ENCODE peak calls at places on chromosomes 11 and 22, in four cellular contexts. J is SJSA1; D is psoas muscle; P is CD4-positive, CD25-positive, alpha-beta regulatory T cell. L is an unnamed sample.

GRCh38 chr11:94020777-94021615 is at the start of gene HEPHL1:
- DNase-seq in J (no peak), D (no peak), P (no peak), L (no peak)

GRCh38 chr22:21025763-21026755 is 6.3 kb downstream of the SLC7A4 start:
- DNase-seq in J (no peak), D (no peak), P (no peak), L (no peak)

GRCh38 chr22:50396751-50397370 is 53.7 kb downstream of the PPP6R2 start:
- DNase-seq in J (no peak), D (no peak), P (no peak), L (no peak)

GRCh38 chr11:64849600-64850356 is 5.3 kb upstream of the CDC42BPG start:
- DNase-seq in J (no peak), D (peak; percentile 61), P (no peak), L (no peak)

GRCh38 chr11:22669368-22669767 is 3.0 kb downstream of the GAS2 start:
- DNase-seq in J (no peak), D (no peak), P (no peak), L (no peak)

GRCh38 chr11:61870429-61871039 is 20.8 kb downstream of the FADS3 start:
- DNase-seq in J (no peak), D (no peak), P (no peak), L (no peak)

GRCh38 chr11:70462818-70463477 is 64.6 kb downstream of the CTTN start:
- DNase-seq in J (no peak), D (no peak), P (no peak), L (no peak)

GRCh38 chr11:117931331-117931950 is 2.2 kb upstream of the TMPRSS13 start:
- DNase-seq in J (no peak), D (no peak), P (no peak), L (no peak)

GRCh38 chr22:27438271-27438980 is 363.1 kb downstream of the MN1 start:
- DNase-seq in J (no peak), D (no peak), P (no peak), L (no peak)

GRCh38 chr11:65616575-65617001 is 1.0 kb downstream of the PCNX3 start:
- DNase-seq in J (no peak), D (no peak), P (no peak), L (no peak)

GRCh38 chr11:109940816-109941215 is 152.4 kb upstream of the ZC3H12C start:
- DNase-seq in J (peak; percentile 83), D (no peak), P (no peak), L (no peak)

GRCh38 chr22:49554741-49555140 is 272.9 kb downstream of the BRD1 start:
- DNase-seq in J (no peak), D (no peak), P (no peak), L (no peak)

GRCh38 chr11:70710192-70710965 is 312.1 kb downstream of the CTTN start:
- DNase-seq in J (no peak), D (no peak), P (no peak), L (no peak)

GRCh38 chr11:64239662-64240466 is 1.0 kb upstream of the FKBP2 start:
- DNase-seq in J (no peak), D (no peak), P (no peak), L (no peak)

GRCh38 chr11:34223021-34223813 is 117.8 kb downstream of the NAT10 start:
- DNase-seq in J (peak; percentile 72), D (peak; percentile 67), P (no peak), L (no peak)

GRCh38 chr11:124865902-124866851 is 945 bp downstream of the ROBO3 start:
- DNase-seq in J (peak; percentile 25), D (peak; percentile 44), P (peak; percentile 46), L (peak; percentile 43)

GRCh38 chr11:68038718-68039525 is at the start of gene TCIRG1:
- DNase-seq in J (peak; percentile 97), D (peak; percentile 90), P (peak; percentile 40), L (peak; percentile 64)

GRCh38 chr11:78549624-78550409 is 24.8 kb downstream of the NARS2 start:
- DNase-seq in J (no peak), D (no peak), P (no peak), L (no peak)

GRCh38 chr11:12941671-12942070 is 67.4 kb upstream of the RASSF10 start:
- DNase-seq in J (no peak), D (no peak), P (no peak), L (no peak)

GRCh38 chr11:8608646-8609045 is 14.6 kb upstream of the STK33 start:
- DNase-seq in J (no peak), D (no peak), P (no peak), L (no peak)

GRCh38 chr11:73579641-73580434 is 18.1 kb downstream of the FAM168A start:
- DNase-seq in J (no peak), D (no peak), P (no peak), L (no peak)

GRCh38 chr11:47186937-47187681 is 875 bp upstream of the PACSIN3 start:
- DNase-seq in J (no peak), D (peak; percentile 69), P (peak; percentile 42), L (peak; percentile 13)

GRCh38 chr11:67370351-67371076 is 2.9 kb downstream of the CLCF1 start:
- DNase-seq in J (no peak), D (no peak), P (no peak), L (no peak)

GRCh38 chr22:38097058-38097457 is 13.1 kb upstream of the SLC16A8 start:
- DNase-seq in J (no peak), D (no peak), P (no peak), L (no peak)

GRCh38 chr11:91041626-91042025 is 818.8 kb upstream of the CHORDC1 start:
- DNase-seq in J (no peak), D (no peak), P (no peak), L (no peak)

GRCh38 chr11:1125803-1126202 is 31.9 kb upstream of the MUC5AC start:
- DNase-seq in J (no peak), D (no peak), P (no peak), L (no peak)

GRCh38 chr11:62402226-62402625 is 16.6 kb upstream of the SCGB1A1 start:
- DNase-seq in J (no peak), D (peak; percentile 74), P (peak; percentile 32), L (peak; percentile 12)

GRCh38 chr11:65077466-65077865 is 6.4 kb downstream of the CDCA5 start:
- DNase-seq in J (no peak), D (no peak), P (no peak), L (no peak)

GRCh38 chr11:123853038-123853437 is 32.4 kb downstream of the TMEM225 start:
- DNase-seq in J (no peak), D (no peak), P (no peak), L (no peak)

GRCh38 chr22:45863981-45864751 is 112.8 kb downstream of the WNT7B start:
- DNase-seq in J (peak; percentile 75), D (peak; percentile 72), P (peak; percentile 55), L (peak; percentile 57)
- H3K27ac ChIP-seq in J (no peak overlapping the region), D (no peak overlapping the region), P (no peak overlapping the region), L (no peak overlapping the region)

DNA sequence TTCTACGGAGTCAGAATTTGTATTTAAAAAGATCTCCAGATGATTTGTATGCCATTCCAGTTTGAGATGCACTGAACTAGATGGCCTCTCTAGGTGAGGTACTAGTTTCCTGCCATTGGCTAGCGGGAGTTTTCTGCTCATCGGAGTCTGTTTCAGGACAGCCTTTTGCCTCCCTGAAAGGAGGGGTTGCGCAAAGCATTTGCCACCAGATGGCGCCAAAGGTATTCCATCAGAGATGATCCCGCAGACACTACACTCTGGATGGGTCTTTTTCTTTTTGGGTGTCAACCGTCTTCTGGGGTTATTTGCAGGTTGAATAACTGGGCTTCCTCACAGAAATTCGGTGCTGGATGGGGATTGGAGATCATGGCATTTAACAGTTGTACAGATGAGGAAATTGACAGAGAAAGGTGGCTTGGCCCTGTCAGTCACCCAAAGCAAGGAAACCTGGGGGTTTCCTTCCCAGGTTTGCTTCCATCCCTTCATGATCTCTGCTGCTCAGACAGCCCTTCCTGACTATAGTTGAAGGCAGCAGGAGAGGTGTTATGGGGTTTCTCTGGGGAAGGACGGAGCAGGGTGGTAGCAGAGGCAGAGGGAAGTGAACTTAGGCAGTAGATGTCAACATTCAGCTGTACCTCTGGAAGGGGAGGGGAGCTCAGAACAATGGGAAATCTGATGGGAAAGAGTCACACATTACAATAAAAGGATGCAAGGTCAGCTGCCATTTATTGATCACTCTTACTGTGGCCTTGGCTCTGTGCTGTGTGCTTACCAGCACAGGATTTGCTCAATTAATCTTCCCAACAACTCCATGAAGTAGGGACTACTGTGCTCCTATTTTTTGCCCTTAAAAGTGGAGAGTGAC is 81.6 kb downstream of the CCDC81 start:
- DNase-seq in J (peak; percentile 62), D (peak; percentile 82), P (peak; percentile 47), L (peak; percentile 33)
- H3K27ac ChIP-seq in J (no peak overlapping the region), D (no peak overlapping the region), P (no peak overlapping the region), L (no peak overlapping the region)

GRCh38 chr11:128474036-128474874 is 113.1 kb downstream of the ETS1 start:
- DNase-seq in J (no peak), D (no peak), P (no peak), L (no peak)
- H3K27ac ChIP-seq in J (no peak overlapping the region), D (no peak overlapping the region), P (peak overlapping the region; percentile 97), L (no peak overlapping the region)

GRCh38 chr11:11817957-11818356 is 23.8 kb upstream of the USP47 start:
- DNase-seq in J (no peak), D (no peak), P (no peak), L (no peak)
- H3K27ac ChIP-seq in J (no peak overlapping the region), D (no peak overlapping the region), P (no peak overlapping the region), L (no peak overlapping the region)

GRCh38 chr11:115321602-115322289 is 182.5 kb downstream of the CADM1 start:
- DNase-seq in J (no peak), D (no peak), P (no peak), L (no peak)
- H3K27ac ChIP-seq in J (no peak overlapping the region), D (no peak overlapping the region), P (no peak overlapping the region), L (no peak overlapping the region)

GRCh38 chr22:23138584-23139469 is 3.0 kb downstream of the RSPH14 start:
- DNase-seq in J (no peak), D (no peak), P (no peak), L (no peak)
- H3K27ac ChIP-seq in J (no peak overlapping the region), D (no peak overlapping the region), P (peak overlapping the region; percentile 71), L (peak overlapping the region; percentile 69)

DNA sequence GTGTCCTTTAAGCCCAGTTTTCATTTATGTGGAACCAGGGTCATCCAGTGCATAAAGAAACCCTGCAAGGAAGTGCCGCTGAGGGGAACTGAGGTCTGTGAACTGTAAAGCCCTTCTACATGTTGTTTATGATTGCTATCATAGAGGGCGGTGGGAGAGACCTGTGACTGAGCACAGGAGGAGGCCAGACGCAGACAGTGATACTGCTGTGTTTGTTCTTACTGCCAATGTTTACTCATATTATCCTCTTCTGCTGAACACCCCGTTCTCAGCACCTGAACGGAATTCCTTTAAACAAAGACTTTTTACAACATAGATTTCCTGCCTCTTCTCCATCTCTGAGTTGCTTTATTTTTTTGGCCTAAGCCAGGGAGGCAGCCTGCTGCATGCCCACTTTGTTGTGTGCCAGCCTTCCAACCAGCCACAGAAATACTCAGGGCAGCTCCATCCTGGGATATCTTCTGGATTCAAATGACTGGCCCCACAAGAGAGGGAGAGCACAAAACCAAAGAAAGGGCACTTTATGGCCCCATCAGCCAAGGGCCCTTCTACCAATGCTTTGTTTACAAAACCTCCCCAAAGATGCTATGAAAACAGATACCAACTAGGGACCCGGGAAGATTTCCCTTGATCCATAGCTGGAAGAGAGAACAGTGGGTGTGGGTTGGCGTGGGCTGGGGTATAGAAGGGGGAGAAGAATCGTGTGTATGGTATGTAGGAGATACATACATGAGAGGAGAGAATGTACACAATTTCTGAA is 1.1 kb upstream of the GALNT18 start:
- DNase-seq in J (no peak), D (no peak), P (no peak), L (no peak)
- H3K27ac ChIP-seq in J (no peak overlapping the region), D (no peak overlapping the region), P (no peak overlapping the region), L (no peak overlapping the region)

GRCh38 chr11:134583397-134583990 is 171.5 kb upstream of the B3GAT1 start:
- DNase-seq in J (no peak), D (no peak), P (no peak), L (no peak)
- H3K27ac ChIP-seq in J (no peak overlapping the region), D (no peak overlapping the region), P (no peak overlapping the region), L (no peak overlapping the region)